ENCODE peak calls at places on chromosomes 11 and 22, in ten cellular contexts. A is ovary, R is tibial nerve, U is A549, G is stomach, X is GM12878, P is transverse colon, C is suprapubic skin, M is HepG2, Q is SK-N-SH. H is an unnamed sample.
A peak's percentile ranks its signal among the peaks of the same experiment; 100 is the strongest.

GRCh38 chr11:68145120-68145866 is 24.1 kb upstream of the CHKA start:
- DNase-seq in C (no peak), X (no peak), A (no peak), M (peak; percentile 92), R (no peak), P (no peak), U (peak; percentile 53), G (peak; percentile 58), Q (no peak), H (no peak)

GRCh38 chr22:38799265-38800002 is 5.5 kb upstream of the DNAL4 start:
- DNase-seq in P (no peak), M (no peak), G (no peak), U (no peak), C (no peak), A (no peak), X (no peak), R (no peak), Q (no peak), H (peak; percentile 18)

GRCh38 chr11:62108017-62108750 is 15.6 kb upstream of the INCENP start:
- DNase-seq in C (no peak), R (no peak), U (peak; percentile 74), P (no peak), G (no peak), M (peak; percentile 65), X (peak; percentile 11), Q (peak; percentile 69), A (peak; percentile 47), H (no peak)

GRCh38 chr11:94796863-94797262 is 28.7 kb downstream of the AMOTL1 start:
- DNase-seq in P (no peak), G (no peak), C (no peak), Q (no peak), A (no peak), U (no peak), M (no peak), X (no peak), R (no peak), H (no peak)

GRCh38 chr11:125397421-125397820 is 98.6 kb downstream of the FEZ1 start:
- DNase-seq in G (no peak), P (no peak), C (no peak), U (no peak), X (no peak), Q (no peak), R (no peak), M (no peak), A (no peak), H (no peak)

GRCh38 chr11:112241486-112241885 is 15.3 kb downstream of the PTS start:
- DNase-seq in C (no peak), A (no peak), U (no peak), X (no peak), M (peak; percentile 76), R (no peak), Q (no peak), G (no peak), P (peak; percentile 12), H (peak; percentile 78)

GRCh38 chr22:25449781-25450317 is 114.6 kb upstream of the GRK3 start:
- DNase-seq in A (no peak), P (no peak), R (no peak), G (no peak), Q (no peak), U (no peak), X (no peak), M (no peak), C (no peak), H (no peak)

GRCh38 chr22:24441406-24442351 is 14.3 kb downstream of the ADORA2A start:
- DNase-seq in G (peak; percentile 21), X (no peak), R (no peak), A (peak; percentile 5), P (no peak), M (no peak), U (no peak), C (peak; percentile 14), Q (peak; percentile 79), H (no peak)

GRCh38 chr11:134677338-134677948 is 265.4 kb upstream of the B3GAT1 start:
- DNase-seq in M (no peak), G (no peak), Q (no peak), X (no peak), C (no peak), P (no peak), A (no peak), R (no peak), U (no peak), H (peak; percentile 46)

GRCh38 chr11:67316882-67317364 is 13.6 kb downstream of the SSH3 start:
- DNase-seq in U (no peak), R (no peak), P (no peak), M (no peak), G (no peak), C (no peak), Q (no peak), X (no peak), A (no peak), H (no peak)

GRCh38 chr11:2528301-2529050 is 83.7 kb downstream of the KCNQ1 start:
- DNase-seq in R (no peak), G (no peak), M (no peak), P (peak; percentile 32), C (peak; percentile 40), Q (no peak), A (peak; percentile 11), X (no peak), U (no peak), H (no peak)

GRCh38 chr11:2708757-2709281 is 9.0 kb upstream of the KCNQ1OT1 start:
- DNase-seq in R (no peak), C (no peak), A (peak; percentile 68), Q (peak; percentile 82), X (no peak), M (no peak), P (no peak), U (no peak), G (no peak), H (peak; percentile 78)

DNA sequence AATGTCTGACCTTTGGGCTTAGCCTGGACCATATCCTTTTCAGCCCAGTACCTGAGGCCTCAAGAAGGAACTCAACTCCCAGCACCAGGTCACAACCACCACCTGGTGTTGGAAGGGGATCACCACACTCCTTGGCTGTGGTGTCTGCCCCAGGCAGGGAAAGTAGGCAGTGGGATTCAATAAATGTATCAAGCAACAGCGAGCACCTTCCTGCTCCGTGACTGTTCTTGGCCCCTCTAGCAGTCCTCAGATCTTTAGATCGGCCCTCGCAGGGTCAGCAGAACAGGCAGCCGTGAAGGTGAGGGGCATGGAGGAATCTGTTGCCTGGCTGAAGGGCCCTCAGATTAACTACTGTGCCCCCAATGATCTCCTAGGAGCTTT is 15.9 kb downstream of the ARFGAP2 start:
- DNase-seq in G (no peak), X (no peak), A (no peak), C (no peak), Q (no peak), U (no peak), R (no peak), M (no peak), P (no peak), H (no peak)
- TF ChIP-seq CTCF in G (no peak), X (no peak), A (no peak), C (no peak), Q (no peak), U (no peak), R (no peak), M (no peak), P (no peak), H (no peak)

GRCh38 chr22:45203150-45203974 is 37.3 kb downstream of the KIAA0930 start:
- DNase-seq in G (no peak), U (no peak), M (no peak), A (peak; percentile 13), X (no peak), Q (no peak), C (no peak), P (no peak), R (no peak), H (peak; percentile 61)
- TF ChIP-seq EP300 in G (no peak), U (no peak), M (no peak), A (no peak), X (no peak), Q (no peak), C (no peak), P (no peak), R (no peak), H (no peak)

DNA sequence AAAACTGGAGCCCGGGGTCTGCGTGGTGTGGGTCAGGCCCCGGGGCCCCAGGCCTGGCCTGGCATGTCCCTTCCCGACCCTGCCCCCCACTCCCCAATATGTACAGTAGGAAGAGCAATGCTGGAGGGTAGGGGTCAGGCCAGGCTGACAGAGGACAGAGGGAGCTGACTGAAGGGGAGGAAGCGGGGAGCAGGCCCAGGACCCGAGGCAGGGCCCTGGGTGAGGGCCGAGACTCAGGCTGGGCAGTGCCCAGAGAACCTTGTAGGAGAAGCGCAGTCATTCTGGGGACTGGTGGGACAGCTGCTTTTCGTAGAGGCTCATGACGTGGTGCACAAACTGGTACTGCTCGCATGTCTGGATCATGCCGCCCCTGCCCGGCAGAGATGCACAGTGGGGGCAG is 2.7 kb upstream of the IGSF22 start:
- DNase-seq in M (no peak), R (no peak), G (no peak), P (no peak), A (no peak), Q (no peak), U (no peak), C (no peak), X (no peak), H (no peak)
- TF ChIP-seq CTCF in M (no peak), R (no peak), G (no peak), P (no peak), A (no peak), Q (no peak), U (no peak), C (no peak), X (no peak), H (no peak)

GRCh38 chr22:36578619-36579018 is 49.7 kb upstream of the EIF3D start:
- DNase-seq in A (no peak), Q (no peak), X (no peak), U (no peak), M (no peak), R (no peak), P (no peak), C (no peak), G (no peak), H (no peak)

GRCh38 chr22:36580371-36580770 is 51.4 kb upstream of the EIF3D start:
- DNase-seq in A (no peak), Q (no peak), R (no peak), G (no peak), C (no peak), P (no peak), U (no peak), M (no peak), X (no peak), H (no peak)

GRCh38 chr22:36573815-36574350 is 44.9 kb upstream of the EIF3D start:
- DNase-seq in A (no peak), X (no peak), C (no peak), R (no peak), M (no peak), U (no peak), P (no peak), Q (no peak), G (no peak), H (no peak)

GRCh38 chr22:36579441-36579840 is 50.5 kb upstream of the EIF3D start:
- DNase-seq in Q (no peak), X (no peak), G (no peak), M (no peak), U (no peak), P (no peak), C (no peak), R (no peak), A (no peak), H (no peak)

DNA sequence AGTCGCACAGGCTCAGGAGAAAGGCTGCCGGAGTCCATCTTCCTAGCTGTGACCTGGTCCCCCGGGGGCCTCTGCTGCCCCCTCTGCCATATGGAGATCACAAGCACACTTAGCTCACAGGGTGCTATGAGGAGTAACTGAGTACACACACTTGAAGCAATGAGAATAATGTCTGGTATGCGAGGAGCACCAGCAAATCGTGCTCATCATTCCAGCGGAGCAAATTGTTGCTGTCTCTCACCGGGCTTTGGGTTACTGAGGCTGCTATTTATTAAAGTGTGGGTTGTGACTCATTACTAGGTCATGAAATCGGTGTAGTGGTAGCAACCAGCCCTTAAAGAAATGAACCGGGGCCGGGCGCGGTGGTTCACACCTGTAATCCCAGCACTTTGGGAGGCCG is 48.1 kb upstream of the EIF3D start:
- DNase-seq in C (no peak), U (peak; percentile 68), M (peak; percentile 3), X (no peak), P (no peak), A (no peak), G (no peak), Q (no peak), R (no peak), H (no peak)
- TF ChIP-seq EP300 in C (no peak), U (no peak), M (no peak), X (no peak), P (no peak), A (no peak), G (no peak), Q (peak; percentile 69), R (no peak), H (no peak)